ENCODE peak calls at places on chromosomes 3 and 15, in five cellular contexts. O is neural progenitor cell, M is AG09309, A is GM12865, V is PC-3. J is an unnamed sample.

GRCh38 chr3:66904816-66905543 is 93.1 kb upstream of the KBTBD8 start:
- DNase-seq in V (no peak), A (no peak), O (no peak), M (no peak), J (no peak)

GRCh38 chr3:25103391-25103790 is 324.7 kb upstream of the RARB start:
- DNase-seq in A (no peak), V (no peak), O (no peak), M (no peak), J (no peak)

GRCh38 chr3:194204036-194204792 is 68.3 kb downstream of the HES1 start:
- DNase-seq in M (no peak), O (peak; percentile 82), A (no peak), V (peak; percentile 18), J (peak; percentile 63)

GRCh38 chr3:46702246-46703012 is 1.2 kb downstream of the TMIE start:
- DNase-seq in A (no peak), O (no peak), V (no peak), M (no peak), J (peak; percentile 51)

GRCh38 chr3:54040476-54040875 is 81.9 kb upstream of the CACNA2D3 start:
- DNase-seq in A (no peak), M (no peak), O (peak; percentile 64), V (no peak), J (no peak)

GRCh38 chr15:42933886-42934667 is 13.5 kb upstream of the TTBK2 start:
- DNase-seq in A (peak; percentile 13), M (no peak), V (peak; percentile 39), O (no peak), J (no peak)

GRCh38 chr15:65832549-65833364 is 36.5 kb upstream of the RAB11A start:
- DNase-seq in O (peak; percentile 45), A (peak; percentile 71), M (peak; percentile 67), V (peak; percentile 97), J (peak; percentile 90)

GRCh38 chr15:68207176-68207935 is 2.2 kb upstream of the CALML4 start:
- DNase-seq in M (no peak), A (no peak), V (no peak), O (no peak), J (no peak)

GRCh38 chr3:8201886-8202285 is 299.7 kb upstream of the LMCD1 start:
- DNase-seq in M (no peak), A (no peak), V (peak; percentile 26), O (peak; percentile 19), J (no peak)